ENCODE peak calls at places on chromosome 12, in nine cellular contexts. One of them, this sample, is unnamed.

GRCh38 chr12:42679402-42679801 is 89.9 kb upstream of the PRICKLE1 start:
- DNase-seq in GM12891: no peak
- DNase-seq in upper lobe of left lung: no peak
- DNase-seq in SK-N-SH: no peak
- DNase-seq in breast epithelium: no peak
- DNase-seq in GM23338: no peak
- DNase-seq in GM12878: no peak
- DNase-seq in stomach: no peak
- DNase-seq in GM12892: no peak
- DNase-seq in this sample: no peak

GRCh38 chr12:45732250-45732649 is 2.7 kb downstream of the ARID2 start:
- DNase-seq in upper lobe of left lung: no peak
- DNase-seq in GM12891: no peak
- DNase-seq in stomach: no peak
- DNase-seq in GM12892: no peak
- DNase-seq in GM23338: no peak
- DNase-seq in GM12878: no peak
- DNase-seq in SK-N-SH: no peak
- DNase-seq in breast epithelium: no peak
- DNase-seq in this sample: no peak

GRCh38 chr12:26177303-26177702 is 18.1 kb upstream of the SSPN start:
- DNase-seq in GM12892: no peak
- DNase-seq in GM12891: no peak
- DNase-seq in GM23338: no peak
- DNase-seq in stomach: no peak
- DNase-seq in GM12878: no peak
- DNase-seq in upper lobe of left lung: no peak
- DNase-seq in breast epithelium: no peak
- DNase-seq in SK-N-SH: no peak
- DNase-seq in this sample: peak

GRCh38 chr12:52081263-52081733 is 1.8 kb downstream of the SMIM41 start:
- DNase-seq in GM12892: no peak
- DNase-seq in GM12891: peak
- DNase-seq in upper lobe of left lung: no peak
- DNase-seq in breast epithelium: no peak
- DNase-seq in GM12878: no peak
- DNase-seq in GM23338: no peak
- DNase-seq in SK-N-SH: peak
- DNase-seq in stomach: no peak
- DNase-seq in this sample: no peak

GRCh38 chr12:130661501-130662255 is 54.4 kb downstream of the RIMBP2 start:
- DNase-seq in stomach: no peak
- DNase-seq in GM12891: no peak
- DNase-seq in upper lobe of left lung: no peak
- DNase-seq in GM12878: no peak
- DNase-seq in breast epithelium: no peak
- DNase-seq in SK-N-SH: no peak
- DNase-seq in GM23338: peak
- DNase-seq in GM12892: no peak
- DNase-seq in this sample: no peak

GRCh38 chr12:127389923-127390322 is 877.0 kb upstream of the TMEM132C start:
- DNase-seq in breast epithelium: no peak
- DNase-seq in upper lobe of left lung: no peak
- DNase-seq in GM12891: no peak
- DNase-seq in GM23338: peak
- DNase-seq in SK-N-SH: no peak
- DNase-seq in GM12892: no peak
- DNase-seq in GM12878: no peak
- DNase-seq in stomach: no peak
- DNase-seq in this sample: no peak

GRCh38 chr12:1852076-1852475 is 31.7 kb downstream of the LRTM2 start:
- DNase-seq in GM12891: no peak
- DNase-seq in SK-N-SH: no peak
- DNase-seq in breast epithelium: no peak
- DNase-seq in stomach: no peak
- DNase-seq in GM12892: no peak
- DNase-seq in upper lobe of left lung: no peak
- DNase-seq in GM23338: no peak
- DNase-seq in GM12878: no peak
- DNase-seq in this sample: no peak

GRCh38 chr12:110934093-110934852 is 13.9 kb upstream of the MYL2 start:
- DNase-seq in SK-N-SH: no peak
- DNase-seq in GM12891: no peak
- DNase-seq in GM12892: no peak
- DNase-seq in GM12878: no peak
- DNase-seq in stomach: no peak
- DNase-seq in breast epithelium: no peak
- DNase-seq in GM23338: peak
- DNase-seq in upper lobe of left lung: no peak
- DNase-seq in this sample: no peak

GRCh38 chr12:124077730-124078129 is 104.7 kb downstream of the ZNF664 start:
- DNase-seq in SK-N-SH: no peak
- DNase-seq in GM12878: no peak
- DNase-seq in upper lobe of left lung: peak
- DNase-seq in GM23338: no peak
- DNase-seq in stomach: no peak
- DNase-seq in breast epithelium: no peak
- DNase-seq in GM12892: no peak
- DNase-seq in GM12891: no peak
- DNase-seq in this sample: no peak

DNA sequence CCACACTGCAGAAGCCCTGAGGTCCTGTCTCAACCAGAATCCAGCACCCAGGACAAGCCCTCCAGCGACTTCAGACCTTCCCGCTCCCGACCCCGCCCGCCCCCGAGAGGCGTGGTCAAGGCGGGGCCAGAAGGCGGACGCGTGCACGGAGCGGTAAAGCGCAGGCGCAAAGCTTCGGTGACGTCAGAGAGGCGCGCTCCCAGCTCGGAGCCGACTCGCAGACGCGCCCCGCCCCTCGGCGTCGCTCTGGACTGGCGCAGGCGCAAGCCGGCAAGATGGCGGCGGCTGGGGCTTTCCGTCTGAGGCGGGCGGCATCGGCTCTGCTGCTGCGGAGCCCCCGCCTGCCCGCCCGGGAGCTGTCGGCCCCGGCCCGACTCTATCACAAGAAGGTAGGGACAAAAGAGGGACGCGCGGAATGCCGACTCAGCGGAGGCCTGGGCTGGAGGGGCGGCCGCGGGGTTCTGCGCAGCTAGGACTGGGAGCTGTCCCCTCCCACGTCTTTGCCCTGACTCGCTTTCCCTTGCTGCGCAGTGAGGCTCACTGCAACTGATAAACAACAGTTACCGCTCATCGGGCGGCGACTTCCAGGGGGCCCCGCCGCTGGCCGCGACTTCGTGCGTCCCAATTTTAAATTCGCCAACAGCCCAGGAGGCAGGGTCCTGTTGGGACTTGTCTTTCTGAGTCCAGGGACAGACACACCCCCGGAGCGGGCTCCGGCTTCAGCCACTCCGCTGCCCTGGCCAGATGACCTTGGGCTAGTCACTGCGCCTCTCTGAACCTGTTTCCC is at the start of gene ISCU:
- DNase-seq in SK-N-SH: peak
- DNase-seq in GM12891: peak
- DNase-seq in GM23338: peak
- DNase-seq in stomach: peak
- DNase-seq in breast epithelium: peak
- DNase-seq in upper lobe of left lung: peak
- DNase-seq in GM12878: peak
- DNase-seq in GM12892: peak
- DNase-seq in this sample: peak
- TF ChIP-seq POLR2AphosphoS5 in SK-N-SH: peak
- TF ChIP-seq POLR2AphosphoS5 in GM12891: peak
- TF ChIP-seq POLR2AphosphoS5 in GM23338: peak
- TF ChIP-seq POLR2AphosphoS5 in stomach: peak
- TF ChIP-seq POLR2AphosphoS5 in breast epithelium: peak
- TF ChIP-seq POLR2AphosphoS5 in upper lobe of left lung: peak
- TF ChIP-seq POLR2AphosphoS5 in GM12878: peak
- TF ChIP-seq POLR2AphosphoS5 in GM12892: peak
- TF ChIP-seq POLR2AphosphoS5 in this sample: peak

GRCh38 chr12:24062642-24063245 is 113.3 kb upstream of the SOX5 start:
- DNase-seq in GM12878: no peak
- DNase-seq in GM12891: no peak
- DNase-seq in GM23338: no peak
- DNase-seq in SK-N-SH: no peak
- DNase-seq in stomach: no peak
- DNase-seq in upper lobe of left lung: no peak
- DNase-seq in GM12892: no peak
- DNase-seq in breast epithelium: no peak
- DNase-seq in this sample: no peak

GRCh38 chr12:24069532-24070395 is 120.3 kb upstream of the SOX5 start:
- DNase-seq in upper lobe of left lung: no peak
- DNase-seq in GM23338: peak
- DNase-seq in stomach: no peak
- DNase-seq in breast epithelium: no peak
- DNase-seq in SK-N-SH: no peak
- DNase-seq in GM12878: no peak
- DNase-seq in GM12892: no peak
- DNase-seq in GM12891: no peak
- DNase-seq in this sample: peak

GRCh38 chr12:24071842-24072241 is 122.4 kb upstream of the SOX5 start:
- DNase-seq in upper lobe of left lung: no peak
- DNase-seq in SK-N-SH: no peak
- DNase-seq in stomach: no peak
- DNase-seq in GM12892: no peak
- DNase-seq in breast epithelium: no peak
- DNase-seq in GM12891: no peak
- DNase-seq in GM23338: no peak
- DNase-seq in GM12878: no peak
- DNase-seq in this sample: no peak

GRCh38 chr12:24066097-24066496 is 116.6 kb upstream of the SOX5 start:
- DNase-seq in GM12878: no peak
- DNase-seq in GM12891: no peak
- DNase-seq in stomach: no peak
- DNase-seq in GM12892: no peak
- DNase-seq in upper lobe of left lung: no peak
- DNase-seq in GM23338: no peak
- DNase-seq in SK-N-SH: no peak
- DNase-seq in breast epithelium: no peak
- DNase-seq in this sample: no peak

GRCh38 chr12:24066865-24067264 is 117.4 kb upstream of the SOX5 start:
- DNase-seq in GM12878: no peak
- DNase-seq in stomach: no peak
- DNase-seq in GM12891: no peak
- DNase-seq in upper lobe of left lung: no peak
- DNase-seq in GM12892: no peak
- DNase-seq in GM23338: no peak
- DNase-seq in SK-N-SH: no peak
- DNase-seq in breast epithelium: no peak
- DNase-seq in this sample: no peak
- TF ChIP-seq POLR2AphosphoS5 in GM12878: no peak
- TF ChIP-seq POLR2AphosphoS5 in stomach: no peak
- TF ChIP-seq POLR2AphosphoS5 in GM12891: no peak
- TF ChIP-seq POLR2AphosphoS5 in upper lobe of left lung: no peak
- TF ChIP-seq POLR2AphosphoS5 in GM12892: no peak
- TF ChIP-seq POLR2AphosphoS5 in GM23338: no peak
- TF ChIP-seq POLR2AphosphoS5 in SK-N-SH: no peak
- TF ChIP-seq POLR2AphosphoS5 in breast epithelium: no peak
- TF ChIP-seq POLR2AphosphoS5 in this sample: no peak

DNA sequence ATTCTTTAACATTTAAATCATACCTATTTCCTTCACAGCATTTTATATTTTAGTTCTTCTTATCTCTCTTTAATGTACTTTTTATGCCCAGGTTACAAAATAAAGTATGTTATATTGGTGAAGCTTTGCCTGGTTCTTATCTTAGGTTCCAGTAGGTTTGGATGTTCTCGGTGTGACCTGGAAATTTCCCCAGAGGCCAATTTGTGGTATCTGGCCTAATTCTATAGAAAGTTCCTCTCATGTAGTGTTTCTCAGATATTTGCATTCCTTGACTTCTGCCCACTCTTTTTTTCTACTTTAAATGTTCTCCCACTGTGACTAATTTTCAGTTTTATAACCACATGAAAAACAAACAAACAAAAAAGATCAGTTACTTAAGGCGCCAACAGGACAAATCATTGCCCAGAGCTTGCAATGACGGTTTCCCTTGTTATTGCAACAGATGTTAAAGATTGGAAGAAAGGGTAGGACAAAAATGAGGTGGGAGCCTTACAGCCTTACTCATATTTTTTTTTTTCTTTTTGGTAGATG is 41.2 kb upstream of the PPM1H start:
- DNase-seq in GM23338: no peak
- DNase-seq in SK-N-SH: no peak
- DNase-seq in GM12878: no peak
- DNase-seq in upper lobe of left lung: no peak
- DNase-seq in GM12892: no peak
- DNase-seq in breast epithelium: no peak
- DNase-seq in stomach: no peak
- DNase-seq in GM12891: no peak
- DNase-seq in this sample: no peak
- TF ChIP-seq POLR2AphosphoS5 in GM23338: no peak
- TF ChIP-seq POLR2AphosphoS5 in SK-N-SH: no peak
- TF ChIP-seq POLR2AphosphoS5 in GM12878: no peak
- TF ChIP-seq POLR2AphosphoS5 in upper lobe of left lung: no peak
- TF ChIP-seq POLR2AphosphoS5 in GM12892: no peak
- TF ChIP-seq POLR2AphosphoS5 in breast epithelium: no peak
- TF ChIP-seq POLR2AphosphoS5 in stomach: no peak
- TF ChIP-seq POLR2AphosphoS5 in GM12891: no peak
- TF ChIP-seq POLR2AphosphoS5 in this sample: no peak

DNA sequence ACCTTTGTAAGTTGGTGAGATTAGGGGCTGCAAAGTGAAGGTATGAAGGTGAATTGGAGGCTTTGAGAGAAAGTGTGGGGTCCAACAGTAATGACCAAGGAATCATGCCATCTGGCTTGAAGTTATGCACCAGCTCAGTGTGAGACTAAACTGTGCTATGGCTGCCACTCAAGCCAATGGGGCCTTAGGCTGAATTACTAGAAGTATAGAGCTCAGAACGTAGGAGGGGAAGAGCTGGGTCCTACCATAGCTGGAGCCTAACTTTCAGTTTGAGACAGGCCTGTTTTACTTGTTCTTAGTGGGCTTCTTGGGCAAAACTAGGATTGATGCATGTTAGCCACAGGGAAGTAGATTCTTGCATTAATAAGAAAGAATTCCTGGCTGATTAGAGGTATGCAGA is 194.0 kb downstream of the TSPAN9 start:
- DNase-seq in stomach: no peak
- DNase-seq in upper lobe of left lung: no peak
- DNase-seq in GM12891: no peak
- DNase-seq in SK-N-SH: no peak
- DNase-seq in GM12878: no peak
- DNase-seq in breast epithelium: no peak
- DNase-seq in GM23338: no peak
- DNase-seq in GM12892: no peak
- DNase-seq in this sample: no peak
- TF ChIP-seq POLR2AphosphoS5 in stomach: no peak
- TF ChIP-seq POLR2AphosphoS5 in upper lobe of left lung: no peak
- TF ChIP-seq POLR2AphosphoS5 in GM12891: no peak
- TF ChIP-seq POLR2AphosphoS5 in SK-N-SH: no peak
- TF ChIP-seq POLR2AphosphoS5 in GM12878: no peak
- TF ChIP-seq POLR2AphosphoS5 in breast epithelium: no peak
- TF ChIP-seq POLR2AphosphoS5 in GM23338: no peak
- TF ChIP-seq POLR2AphosphoS5 in GM12892: no peak
- TF ChIP-seq POLR2AphosphoS5 in this sample: no peak

GRCh38 chr12:132572106-132572505 is 38.3 kb downstream of the LRCOL1 start:
- DNase-seq in GM12891: no peak
- DNase-seq in breast epithelium: no peak
- DNase-seq in GM12892: no peak
- DNase-seq in upper lobe of left lung: peak
- DNase-seq in stomach: peak
- DNase-seq in GM12878: no peak
- DNase-seq in SK-N-SH: no peak
- DNase-seq in GM23338: peak
- DNase-seq in this sample: no peak
- TF ChIP-seq POLR2AphosphoS5 in GM12891: no peak
- TF ChIP-seq POLR2AphosphoS5 in breast epithelium: no peak
- TF ChIP-seq POLR2AphosphoS5 in GM12892: no peak
- TF ChIP-seq POLR2AphosphoS5 in upper lobe of left lung: no peak
- TF ChIP-seq POLR2AphosphoS5 in stomach: no peak
- TF ChIP-seq POLR2AphosphoS5 in GM12878: no peak
- TF ChIP-seq POLR2AphosphoS5 in SK-N-SH: no peak
- TF ChIP-seq POLR2AphosphoS5 in GM23338: no peak
- TF ChIP-seq POLR2AphosphoS5 in this sample: no peak